ENCODE peak calls at places on chromosome 1, in nine cellular contexts. G is kidney epithelial cell; L is AG09319; U is adrenal gland; C is cardiac fibroblast; K is neural crest cell; E is A549; T is CD8-positive, alpha-beta T cell; F is fibroblast of lung. A is an unnamed sample.

GRCh38 chr1:7049913-7050625 is 264.8 kb downstream of the CAMTA1 start:
- DNase-seq in G (no peak), L (no peak), U (no peak), C (no peak), K (no peak), E (no peak), T (no peak), F (no peak), A (no peak)

GRCh38 chr1:223298706-223299105 is 65.3 kb downstream of the SUSD4 start:
- DNase-seq in G (no peak), L (no peak), U (no peak), C (peak; percentile 7), K (no peak), E (no peak), T (no peak), F (peak; percentile 59), A (no peak)

GRCh38 chr1:83086346-83086745 is 912.6 kb downstream of the TTLL7 start:
- DNase-seq in G (no peak), L (no peak), U (no peak), C (no peak), K (no peak), E (no peak), T (no peak), F (no peak), A (no peak)

GRCh38 chr1:38579056-38579455 is 280.5 kb downstream of the RRAGC start:
- DNase-seq in G (no peak), L (no peak), U (no peak), C (no peak), K (no peak), E (no peak), T (no peak), F (no peak), A (no peak)

GRCh38 chr1:9145021-9145668 is 16.2 kb upstream of the GPR157 start:
- DNase-seq in G (no peak), L (no peak), U (peak; percentile 95), C (peak; percentile 23), K (no peak), E (peak; percentile 76), T (no peak), F (peak; percentile 78), A (no peak)

GRCh38 chr1:203282720-203283542 is 22.4 kb upstream of the BTG2 start:
- DNase-seq in G (peak; percentile 64), L (no peak), U (peak; percentile 16), C (no peak), K (no peak), E (no peak), T (no peak), F (no peak), A (no peak)

GRCh38 chr1:224292419-224292818 is 37.6 kb downstream of the NVL start:
- DNase-seq in G (no peak), L (no peak), U (no peak), C (no peak), K (no peak), E (no peak), T (no peak), F (peak; percentile 63), A (no peak)

GRCh38 chr1:184982002-184982954 is 8.0 kb upstream of the NIBAN1 start:
- DNase-seq in G (no peak), L (peak; percentile 46), U (peak; percentile 86), C (peak; percentile 83), K (peak; percentile 35), E (peak; percentile 32), T (peak; percentile 80), F (peak; percentile 59), A (peak; percentile 49)

GRCh38 chr1:156104065-156104810 is 10.3 kb upstream of the LMNA start:
- DNase-seq in G (no peak), L (peak; percentile 91), U (no peak), C (peak; percentile 96), K (no peak), E (peak; percentile 87), T (peak; percentile 54), F (peak; percentile 75), A (peak; percentile 90)

GRCh38 chr1:96538883-96539282 is 182.7 kb upstream of the PTBP2 start:
- DNase-seq in G (no peak), L (peak; percentile 90), U (peak; percentile 41), C (peak; percentile 98), K (no peak), E (no peak), T (no peak), F (peak; percentile 90), A (peak; percentile 93)

GRCh38 chr1:202165267-202165941 is 5.0 kb upstream of the PTPN7 start:
- DNase-seq in G (no peak), L (no peak), U (no peak), C (no peak), K (no peak), E (no peak), T (no peak), F (no peak), A (no peak)

GRCh38 chr1:52659356-52659755 is 26.4 kb downstream of the SHISAL2A start:
- DNase-seq in G (no peak), L (no peak), U (no peak), C (no peak), K (no peak), E (no peak), T (no peak), F (peak; percentile 9), A (no peak)

DNA sequence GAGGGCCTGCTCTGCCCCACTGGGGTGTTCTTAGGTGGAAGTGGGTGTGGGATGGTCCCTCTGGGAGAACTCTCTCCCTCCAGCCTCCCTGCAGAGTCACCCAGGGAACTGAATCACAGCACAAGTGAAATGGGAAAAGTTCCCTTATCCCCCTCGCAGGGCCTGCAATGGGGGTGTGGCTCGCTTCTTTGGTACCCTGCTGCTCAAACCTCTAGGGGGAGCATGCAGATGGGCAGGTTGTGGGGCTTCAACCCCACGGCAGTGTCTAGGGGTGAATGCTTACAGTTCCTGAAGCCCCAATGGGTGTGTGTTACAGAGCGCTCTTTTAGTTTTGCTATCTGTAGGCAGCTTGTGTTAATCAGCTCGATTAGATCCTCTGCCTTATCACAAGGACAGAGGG is 59.0 kb upstream of the TINAGL1 start:
- DNase-seq in G (no peak), L (no peak), U (no peak), C (no peak), K (no peak), E (no peak), T (no peak), F (no peak), A (no peak)
- TF ChIP-seq CTCF in G (no peak), L (no peak), U (no peak), C (no peak), K (no peak), E (no peak), T (no peak), F (no peak), A (no peak)

GRCh38 chr1:242842094-242842493 is 317.6 kb upstream of the PLD5 start:
- DNase-seq in G (no peak), L (no peak), U (no peak), C (no peak), K (no peak), E (no peak), T (no peak), F (no peak), A (no peak)
- TF ChIP-seq CTCF in G (no peak), L (no peak), U (no peak), C (no peak), K (no peak), E (peak; percentile 32), T (no peak), F (no peak), A (no peak)

GRCh38 chr1:118337346-118337745 is 152.3 kb upstream of the SPAG17 start:
- DNase-seq in G (no peak), L (no peak), U (no peak), C (no peak), K (no peak), E (no peak), T (no peak), F (peak; percentile 5), A (no peak)

GRCh38 chr1:118340928-118341905 is 156.2 kb upstream of the SPAG17 start:
- DNase-seq in G (no peak), L (no peak), U (no peak), C (no peak), K (no peak), E (no peak), T (no peak), F (peak; percentile 30), A (no peak)

GRCh38 chr1:118335372-118335771 is 150.3 kb upstream of the SPAG17 start:
- DNase-seq in G (peak; percentile 41), L (no peak), U (no peak), C (peak; percentile 17), K (no peak), E (no peak), T (no peak), F (peak; percentile 86), A (peak; percentile 50)

GRCh38 chr1:118338991-118339390 is 154.0 kb upstream of the SPAG17 start:
- DNase-seq in G (no peak), L (no peak), U (no peak), C (peak; percentile 1), K (no peak), E (no peak), T (no peak), F (peak; percentile 48), A (no peak)

DNA sequence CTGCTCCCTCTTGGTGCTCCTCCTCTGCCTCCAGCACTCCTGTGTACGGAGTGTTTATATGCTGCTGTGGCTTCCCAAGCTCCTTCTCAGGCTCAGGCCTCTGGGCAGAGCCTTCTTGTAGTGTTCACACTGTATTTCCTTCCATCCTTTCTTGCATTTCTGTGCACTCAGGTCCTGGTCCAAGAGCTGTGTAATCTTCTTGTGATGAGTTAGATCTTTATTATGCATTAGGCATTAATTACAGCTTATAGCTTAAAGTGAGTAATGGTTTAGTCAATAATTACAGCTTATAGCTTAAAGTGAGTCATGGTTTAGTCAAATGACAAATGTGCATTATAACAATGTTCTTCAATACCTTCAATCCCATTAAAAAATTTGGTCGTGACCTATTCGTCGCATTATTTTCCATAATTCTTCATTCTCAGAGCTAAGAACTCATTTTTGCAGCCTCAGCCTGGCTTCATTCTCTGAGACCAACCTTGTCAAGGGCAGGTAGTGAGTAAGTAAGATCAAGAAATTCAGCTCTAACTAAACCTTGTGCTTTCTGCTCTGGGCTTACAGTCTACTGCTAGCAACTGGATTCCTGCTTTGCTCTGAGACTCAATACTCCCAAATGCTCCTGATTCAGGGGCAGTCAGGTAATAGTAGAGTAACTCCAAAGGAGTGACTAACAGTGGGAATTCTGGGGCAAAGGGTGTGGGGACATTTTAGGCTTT is 154.6 kb upstream of the SPAG17 start:
- DNase-seq in G (no peak), L (no peak), U (no peak), C (no peak), K (no peak), E (no peak), T (no peak), F (peak; percentile 15), A (no peak)
- TF ChIP-seq CTCF in G (no peak), L (no peak), U (no peak), C (no peak), K (no peak), E (no peak), T (no peak), F (no peak), A (no peak)

DNA sequence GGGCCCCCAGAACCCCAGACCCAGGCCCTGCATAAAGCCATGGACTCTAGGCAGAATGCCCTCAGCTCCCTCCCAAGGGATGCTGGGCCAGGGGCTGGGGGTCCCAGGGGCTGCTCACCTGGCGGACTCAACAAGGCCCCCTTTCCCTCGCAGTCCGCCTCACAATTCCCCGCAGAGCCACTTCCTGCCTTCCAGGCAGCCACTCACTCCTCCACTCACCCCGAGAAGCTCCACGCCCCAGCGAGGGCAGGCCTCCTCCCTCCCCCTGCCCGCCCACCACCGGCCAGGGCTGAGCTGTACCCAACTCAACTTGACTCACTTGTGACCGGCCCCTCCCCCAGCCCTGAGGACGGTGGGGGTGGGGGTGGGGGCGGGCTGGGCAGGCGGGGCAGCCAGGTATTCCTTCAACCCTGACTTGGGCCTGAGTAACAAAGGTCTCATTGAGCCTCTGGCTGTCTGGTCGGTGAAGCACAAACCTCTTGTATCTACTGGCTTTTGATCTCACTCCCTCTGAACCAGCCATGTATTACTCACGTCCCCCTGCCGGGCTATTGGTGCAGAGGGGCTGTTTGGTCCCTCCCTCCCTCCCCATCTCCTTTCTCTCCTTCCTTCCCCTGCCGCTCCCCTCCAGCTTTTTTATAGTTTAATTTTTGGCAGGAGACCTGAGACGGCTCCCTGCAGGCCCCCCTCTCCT is 5.9 kb downstream of the BLACAT1 start:
- DNase-seq in G (peak; percentile 90), L (no peak), U (no peak), C (peak; percentile 66), K (no peak), E (peak; percentile 69), T (no peak), F (peak; percentile 74), A (no peak)
- TF ChIP-seq CTCF in G (no peak), L (no peak), U (no peak), C (no peak), K (peak; percentile 38), E (no peak), T (no peak), F (no peak), A (no peak)